ENCODE peak calls at places on chromosomes 16 and 17, in nine cellular contexts. J is GM23338, R is foreskin fibroblast, L is fibroblast of mammary gland, T is cardiac muscle cell, X is HL-60, P is adrenal gland, A is brain microvascular endothelial cell, H is AG09309. W is an unnamed sample.

GRCh38 chr16:2206780-2207433 is 1.7 kb downstream of the MLST8 start:
- DNase-seq in J (no peak), R (no peak), L (no peak), T (no peak), X (peak; percentile 80), P (no peak), A (no peak), H (no peak), W (no peak)

GRCh38 chr16:50531901-50532300 is 16.3 kb upstream of the NKD1 start:
- DNase-seq in J (no peak), R (no peak), L (no peak), T (no peak), X (no peak), P (no peak), A (no peak), H (no peak), W (no peak)

GRCh38 chr16:63612462-63613227 is 1509.2 kb downstream of the CDH11 start:
- DNase-seq in J (peak; percentile 18), R (no peak), L (no peak), T (no peak), X (no peak), P (no peak), A (no peak), H (no peak), W (no peak)

GRCh38 chr16:53131363-53132071 is 76.7 kb downstream of the CHD9 start:
- DNase-seq in J (peak; percentile 53), R (peak; percentile 48), L (peak; percentile 55), T (peak; percentile 68), X (peak; percentile 55), P (peak; percentile 83), A (no peak), H (no peak), W (peak; percentile 65)

GRCh38 chr17:52410781-52411180 is 252.3 kb upstream of the CA10 start:
- DNase-seq in J (no peak), R (no peak), L (no peak), T (no peak), X (no peak), P (no peak), A (no peak), H (no peak), W (no peak)

GRCh38 chr16:2687531-2688308 is 5.4 kb downstream of the KCTD5 start:
- DNase-seq in J (no peak), R (no peak), L (no peak), T (no peak), X (no peak), P (no peak), A (no peak), H (no peak), W (no peak)

GRCh38 chr17:64787255-64787920 is 125.3 kb upstream of the SMURF2 start:
- DNase-seq in J (no peak), R (no peak), L (no peak), T (no peak), X (no peak), P (no peak), A (no peak), H (no peak), W (no peak)

GRCh38 chr17:8574687-8575086 is 55.8 kb downstream of the MYH10 start:
- DNase-seq in J (peak; percentile 22), R (no peak), L (peak; percentile 30), T (no peak), X (no peak), P (no peak), A (no peak), H (no peak), W (no peak)

GRCh38 chr16:29825145-29826044 is 5.1 kb downstream of the MVP start:
- DNase-seq in J (no peak), R (peak; percentile 81), L (peak; percentile 93), T (no peak), X (no peak), P (peak; percentile 83), A (peak; percentile 69), H (no peak), W (peak; percentile 47)

GRCh38 chr16:65410801-65411200 is 288.9 kb upstream of the CDH11 start:
- DNase-seq in J (no peak), R (no peak), L (peak; percentile 12), T (no peak), X (no peak), P (no peak), A (peak; percentile 55), H (no peak), W (peak; percentile 34)

GRCh38 chr17:80892900-80893603 is 98.6 kb upstream of the CHMP6 start:
- DNase-seq in J (no peak), R (peak; percentile 20), L (peak; percentile 88), T (no peak), X (no peak), P (peak; percentile 80), A (peak; percentile 70), H (peak; percentile 13), W (peak; percentile 98)

GRCh38 chr16:72094266-72094610 is 591 bp downstream of the DHX38 start:
- DNase-seq in J (peak; percentile 40), R (no peak), L (no peak), T (peak; percentile 1), X (no peak), P (no peak), A (no peak), H (no peak), W (peak; percentile 14)

GRCh38 chr16:11056090-11056988 is 112.0 kb downstream of the CLEC16A start:
- DNase-seq in J (no peak), R (no peak), L (no peak), T (no peak), X (no peak), P (no peak), A (no peak), H (no peak), W (no peak)

GRCh38 chr16:89562939-89563338 is 2.5 kb downstream of the RPL13 start:
- DNase-seq in J (no peak), R (no peak), L (no peak), T (no peak), X (no peak), P (no peak), A (no peak), H (no peak), W (no peak)

GRCh38 chr17:15742051-15742795 is 10.1 kb downstream of the TBC1D26 start:
- DNase-seq in J (no peak), R (no peak), L (no peak), T (no peak), X (no peak), P (no peak), A (no peak), H (no peak), W (no peak)

GRCh38 chr17:1626333-1626732 is 2.3 kb downstream of the SLC43A2 start:
- DNase-seq in J (no peak), R (no peak), L (peak; percentile 16), T (no peak), X (no peak), P (peak; percentile 23), A (no peak), H (no peak), W (no peak)

GRCh38 chr16:2480948-2481347 is 6.0 kb downstream of the TBC1D24 start:
- DNase-seq in J (no peak), R (no peak), L (no peak), T (no peak), X (no peak), P (no peak), A (no peak), H (no peak), W (no peak)

DNA sequence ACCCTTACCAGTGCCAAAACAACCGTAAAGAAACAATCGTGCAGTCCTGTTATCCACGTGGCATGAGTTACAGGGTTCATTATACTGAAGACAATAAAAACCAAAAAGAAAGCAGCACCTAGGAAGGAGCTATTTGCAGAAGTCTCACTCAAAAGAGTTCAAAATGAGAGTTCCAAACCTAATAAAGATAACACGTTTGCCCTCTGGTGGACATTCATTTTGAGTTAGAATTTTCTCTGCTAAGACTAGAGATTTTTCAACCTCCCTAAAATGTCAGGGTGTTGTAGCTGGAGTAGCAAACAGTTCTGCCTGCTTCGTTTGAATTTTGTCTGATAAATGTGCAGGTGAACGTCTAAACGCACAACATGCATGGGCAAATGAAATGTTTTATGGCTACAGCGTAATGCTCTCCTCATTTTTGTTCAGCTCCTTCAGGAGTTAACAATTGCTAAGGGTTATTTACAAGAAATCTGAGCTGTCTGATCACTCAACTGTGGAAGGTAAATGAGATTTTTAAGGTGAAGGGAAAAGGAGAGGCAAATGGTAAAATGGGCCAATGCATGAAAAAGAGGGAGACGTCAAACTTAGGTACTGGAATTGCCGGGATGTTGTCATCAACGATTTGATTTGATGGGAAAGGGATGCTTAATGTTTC is 1067.9 kb upstream of the EEF2KMT start:
- DNase-seq in J (peak; percentile 35), R (no peak), L (no peak), T (no peak), X (no peak), P (no peak), A (no peak), H (no peak), W (no peak)
- TF ChIP-seq CTCF in J (peak; percentile 38), R (no peak), L (no peak), T (no peak), X (no peak), P (no peak), A (no peak), H (no peak), W (no peak)

GRCh38 chr17:61426482-61427304 is 25.5 kb upstream of the TBX4 start:
- DNase-seq in J (no peak), R (peak; percentile 57), L (peak; percentile 72), T (no peak), X (no peak), P (no peak), A (no peak), H (no peak), W (peak; percentile 28)
- TF ChIP-seq CTCF in J (peak; percentile 20), R (no peak), L (no peak), T (no peak), X (no peak), P (no peak), A (peak; percentile 34), H (no peak), W (no peak)

GRCh38 chr17:3723556-3724372 is at the start of gene HASPIN:
- DNase-seq in J (peak; percentile 97), R (peak; percentile 84), L (peak; percentile 86), T (peak; percentile 97), X (peak; percentile 81), P (peak; percentile 89), A (peak; percentile 56), H (no peak), W (peak; percentile 92)
- TF ChIP-seq CTCF in J (no peak), R (peak; percentile 14), L (peak; percentile 22), T (peak; percentile 29), X (no peak), P (no peak), A (peak; percentile 64), H (peak; percentile 34), W (no peak)

GRCh38 chr17:79295307-79295706 is 220.7 kb downstream of the ENGASE start:
- DNase-seq in J (no peak), R (no peak), L (no peak), T (no peak), X (no peak), P (no peak), A (no peak), H (no peak), W (no peak)

GRCh38 chr17:79287743-79288142 is 213.1 kb downstream of the ENGASE start:
- DNase-seq in J (no peak), R (no peak), L (no peak), T (no peak), X (no peak), P (no peak), A (no peak), H (no peak), W (no peak)

GRCh38 chr17:79294459-79295071 is 219.9 kb downstream of the ENGASE start:
- DNase-seq in J (peak; percentile 90), R (peak; percentile 16), L (peak; percentile 44), T (peak; percentile 91), X (no peak), P (peak; percentile 51), A (peak; percentile 26), H (no peak), W (peak; percentile 57)

GRCh38 chr17:79288950-79289349 is 214.3 kb downstream of the ENGASE start:
- DNase-seq in J (no peak), R (no peak), L (no peak), T (no peak), X (no peak), P (no peak), A (no peak), H (no peak), W (no peak)

GRCh38 chr17:79290726-79291125 is 216.1 kb downstream of the ENGASE start:
- DNase-seq in J (no peak), R (no peak), L (no peak), T (no peak), X (no peak), P (no peak), A (no peak), H (no peak), W (no peak)
- TF ChIP-seq CTCF in J (no peak), R (no peak), L (no peak), T (no peak), X (no peak), P (no peak), A (no peak), H (no peak), W (no peak)

W was measured in MCF 10A.